ENCODE peak calls at places on chromosomes 4 and X, in seven cellular contexts. X, R, E, D, V, C and N are unnamed samples.
A peak's percentile ranks its signal among the peaks of the same experiment; 100 is the strongest.

GRCh38 chr4:8597791-8598190 is 5.2 kb downstream of the CPZ start:
- DNase-seq in X (no peak), R (no peak), E (no peak), D (no peak), V (no peak), C (no peak), N (no peak)

GRCh38 chrX:14673764-14674163 is 144.4 kb downstream of the GLRA2 start:
- DNase-seq in X (peak; percentile 78), R (no peak), E (peak; percentile 96), D (no peak), V (peak; percentile 75), C (no peak), N (peak; percentile 4)

GRCh38 chr4:166143227-166143626 is 270.2 kb downstream of the TLL1 start:
- DNase-seq in X (no peak), R (no peak), E (peak; percentile 45), D (no peak), V (no peak), C (no peak), N (no peak)

GRCh38 chr4:71648448-71648847 is 135.4 kb downstream of the GC start:
- DNase-seq in X (no peak), R (no peak), E (peak; percentile 97), D (no peak), V (no peak), C (no peak), N (no peak)

GRCh38 chrX:9352683-9353430 is 112.0 kb upstream of the TBL1X start:
- DNase-seq in X (no peak), R (no peak), E (peak; percentile 39), D (no peak), V (no peak), C (no peak), N (peak; percentile 34)

GRCh38 chr4:8772499-8773123 is 99.0 kb downstream of the HMX1 start:
- DNase-seq in X (no peak), R (no peak), E (no peak), D (no peak), V (no peak), C (no peak), N (no peak)

GRCh38 chrX:141405878-141406492 is 163.7 kb upstream of the SPANXC start:
- DNase-seq in X (no peak), R (no peak), E (peak; percentile 87), D (no peak), V (peak; percentile 11), C (no peak), N (no peak)

GRCh38 chr4:126735294-126736132 is 897.2 kb upstream of the INTU start:
- DNase-seq in X (no peak), R (no peak), E (no peak), D (no peak), V (no peak), C (no peak), N (no peak)

DNA sequence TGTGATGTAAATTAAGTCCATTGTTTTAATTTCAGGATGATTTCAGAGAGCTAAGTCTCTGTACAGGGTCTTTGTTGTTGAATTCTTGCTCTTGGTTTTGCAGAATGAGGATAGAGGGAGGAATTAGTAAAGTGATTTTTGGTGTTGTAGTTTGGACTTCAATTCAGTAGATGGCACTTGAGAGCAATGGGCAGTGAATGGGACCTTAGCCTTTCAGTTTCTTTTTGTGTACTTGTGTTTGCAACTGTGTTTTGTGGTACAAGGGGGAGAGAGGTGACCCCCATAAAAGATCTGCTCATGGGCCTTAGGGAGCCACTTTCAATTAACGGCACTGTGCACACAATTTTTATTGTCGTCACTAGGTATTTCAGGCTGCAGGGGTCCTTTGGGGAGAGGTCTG is 340.0 kb downstream of the DCAF12L2 start:
- DNase-seq in X (no peak), R (peak; percentile 1), E (no peak), D (no peak), V (no peak), C (peak; percentile 21), N (no peak)
- TF ChIP-seq CTCF in X (no peak), R (no peak), E (no peak), D (no peak), V (no peak), C (peak; percentile 54), N (peak; percentile 32)

GRCh38 chrX:17758382-17758781 is 21.1 kb downstream of the SCML1 start:
- DNase-seq in X (no peak), R (no peak), E (no peak), D (no peak), V (no peak), C (no peak), N (no peak)

GRCh38 chrX:17759990-17760389 is 22.7 kb downstream of the SCML1 start:
- DNase-seq in X (no peak), R (no peak), E (no peak), D (no peak), V (no peak), C (no peak), N (no peak)
- TF ChIP-seq EZH2phosphoT487 in X (no peak), R (no peak), E (no peak), D (no peak), V (no peak), C (no peak), N (no peak)

GRCh38 chr4:80471701-80472100 is 136.2 kb downstream of the CFAP299 start:
- DNase-seq in X (no peak), R (peak; percentile 32), E (peak; percentile 73), D (no peak), V (peak; percentile 58), C (peak; percentile 68), N (peak; percentile 41)
- H3K4me3 ChIP-seq in X (no peak overlapping the region), R (no peak overlapping the region), E (peak overlapping the region; percentile 62), D (peak overlapping the region; percentile 47), V (no peak overlapping the region), C (peak overlapping the region; percentile 37), N (no peak overlapping the region)

GRCh38 chr4:36004231-36004851 is 240.0 kb downstream of the ARAP2 start:
- DNase-seq in X (no peak), R (no peak), E (peak; percentile 45), D (no peak), V (no peak), C (no peak), N (no peak)
- TF ChIP-seq CTCF in X (no peak), R (no peak), E (no peak), D (no peak), V (no peak), C (no peak), N (no peak)

DNA sequence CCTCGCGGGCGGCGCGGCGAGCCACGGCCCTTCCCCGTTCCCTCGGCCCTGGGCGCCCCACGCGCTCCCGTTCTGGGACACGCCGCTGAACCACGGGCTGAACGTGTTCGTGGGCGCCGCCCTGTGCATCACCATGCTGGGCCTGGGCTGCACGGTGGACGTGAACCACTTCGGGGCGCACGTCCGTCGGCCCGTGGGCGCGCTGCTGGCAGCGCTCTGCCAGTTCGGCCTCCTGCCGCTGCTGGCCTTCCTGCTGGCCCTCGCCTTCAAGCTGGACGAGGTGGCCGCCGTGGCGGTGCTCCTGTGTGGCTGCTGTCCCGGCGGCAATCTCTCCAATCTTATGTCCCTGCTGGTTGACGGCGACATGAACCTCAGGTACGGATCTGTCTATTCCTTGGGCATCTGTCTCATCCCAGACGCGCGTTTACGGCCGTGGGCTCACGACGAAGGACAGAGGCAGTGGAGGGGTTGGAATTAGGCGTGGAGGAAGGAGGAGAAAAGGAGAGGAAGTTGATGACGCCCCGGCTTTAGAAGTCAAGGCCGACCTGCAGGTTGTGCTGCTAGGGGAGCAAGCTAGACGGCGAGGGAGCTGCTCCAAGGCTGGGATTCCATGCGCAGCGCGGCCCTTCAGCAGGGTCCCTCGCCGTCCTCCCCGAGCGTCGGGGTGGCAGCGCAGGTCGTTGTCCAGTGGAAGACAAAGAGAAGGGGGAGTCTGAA is 792 bp downstream of the SLC10A4 start:
- DNase-seq in X (no peak), R (peak; percentile 29), E (no peak), D (peak; percentile 79), V (peak; percentile 11), C (peak; percentile 54), N (no peak)
- TF ChIP-seq EZH2phosphoT487 in X (no peak), R (peak; percentile 93), E (no peak), D (no peak), V (no peak), C (no peak), N (no peak)

GRCh38 chrX:148376342-148376741 is 124.1 kb upstream of the AFF2 start:
- DNase-seq in X (no peak), R (no peak), E (no peak), D (no peak), V (no peak), C (no peak), N (no peak)

GRCh38 chrX:148382983-148383382 is 117.4 kb upstream of the AFF2 start:
- DNase-seq in X (no peak), R (peak; percentile 13), E (no peak), D (no peak), V (no peak), C (peak; percentile 43), N (no peak)

GRCh38 chrX:148381603-148382002 is 118.8 kb upstream of the AFF2 start:
- DNase-seq in X (no peak), R (no peak), E (no peak), D (no peak), V (no peak), C (no peak), N (peak; percentile 36)

GRCh38 chrX:148380107-148380506 is 120.3 kb upstream of the AFF2 start:
- DNase-seq in X (no peak), R (no peak), E (no peak), D (no peak), V (no peak), C (no peak), N (peak; percentile 61)

DNA sequence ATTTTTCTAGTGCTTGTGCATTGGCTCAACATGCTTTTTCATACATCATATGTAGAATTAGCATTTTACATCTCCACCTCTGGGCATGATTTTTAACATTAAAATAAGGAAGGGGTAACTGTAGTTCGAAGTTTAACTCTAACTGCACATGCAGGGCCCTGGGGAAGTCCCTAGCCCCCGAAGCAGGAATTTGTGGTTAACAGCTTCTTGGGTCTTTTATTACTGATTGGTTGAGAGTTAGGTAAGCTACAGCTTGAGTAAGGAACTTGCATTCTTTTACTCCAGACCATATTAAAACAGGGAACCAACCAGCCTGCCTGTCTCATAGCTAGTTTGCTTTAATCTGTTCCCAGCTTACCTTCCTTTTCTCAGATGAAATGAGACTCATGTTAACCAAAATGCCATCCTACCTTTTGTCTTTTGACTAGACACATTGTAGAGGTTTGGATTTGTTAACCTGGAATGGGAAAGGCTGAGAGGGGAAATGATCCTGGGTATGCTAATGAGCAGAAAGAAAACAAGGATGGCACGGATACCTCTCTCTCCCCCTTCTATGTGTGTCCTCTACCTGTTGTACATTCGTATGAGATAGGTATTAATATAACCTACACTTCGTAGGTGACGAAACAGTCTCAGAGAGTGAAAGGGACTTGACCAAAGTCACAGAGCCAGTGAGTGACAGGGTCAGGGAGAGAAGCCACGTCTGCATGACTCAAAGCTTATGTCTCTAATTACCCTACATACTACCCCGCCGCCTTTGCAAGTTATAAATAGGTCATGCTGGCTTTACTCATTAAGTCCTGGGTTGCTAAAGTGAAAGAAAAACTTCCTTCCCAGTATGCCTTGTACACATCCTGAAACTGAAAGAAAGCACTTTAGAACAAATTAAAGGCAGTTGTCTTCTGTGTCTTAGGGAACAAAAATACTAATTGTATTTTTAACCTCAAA is 119.5 kb upstream of the AFF2 start:
- DNase-seq in X (no peak), R (no peak), E (no peak), D (no peak), V (peak; percentile 19), C (no peak), N (peak; percentile 65)
- H3K4me3 ChIP-seq in X (no peak overlapping the region), R (no peak overlapping the region), E (no peak overlapping the region), D (no peak overlapping the region), V (no peak overlapping the region), C (no peak overlapping the region), N (peak overlapping the region; percentile 60)

GRCh38 chr4:152581536-152582160 is 45.8 kb upstream of the FBXW7 start:
- DNase-seq in X (no peak), R (no peak), E (no peak), D (no peak), V (no peak), C (peak; percentile 50), N (no peak)
- TF ChIP-seq CTCF in X (no peak), R (peak; percentile 44), E (peak; percentile 25), D (peak; percentile 19), V (no peak), C (peak; percentile 65), N (no peak)

GRCh38 chrX:120299928-120300327 is 11.3 kb downstream of the TMEM255A start:
- DNase-seq in X (no peak), R (peak; percentile 21), E (peak; percentile 6), D (no peak), V (no peak), C (peak; percentile 64), N (peak; percentile 10)
- TF ChIP-seq EZH2phosphoT487 in X (no peak), R (no peak), E (no peak), D (no peak), V (no peak), C (no peak), N (no peak)